ENCODE peak calls at places on chromosome 21, in six cellular contexts. F is HL-60, U is K562, B is GM12878, V is H1, S is HepG2. P is an unnamed sample.
A peak's percentile ranks its signal among the peaks of the same experiment; 100 is the strongest.

GRCh38 chr21:31173881-31174555 is 135.7 kb upstream of the KRTAP19-8 start:
- DNase-seq in F (no peak), U (peak; percentile 13), B (no peak), V (no peak), S (no peak), P (peak; percentile 76)

GRCh38 chr21:34534522-34534921 is 22.5 kb upstream of the KCNE1 start:
- DNase-seq in F (peak; percentile 54), U (no peak), B (no peak), V (no peak), S (peak; percentile 28), P (no peak)

GRCh38 chr21:16241500-16241963 is 511.8 kb downstream of the USP25 start:
- DNase-seq in F (no peak), U (no peak), B (no peak), V (peak; percentile 46), S (no peak), P (no peak)

GRCh38 chr21:39519835-39520234 is 68.1 kb downstream of the SH3BGR start:
- DNase-seq in F (no peak), U (no peak), B (no peak), V (no peak), S (no peak), P (no peak)

GRCh38 chr21:39159342-39160063 is 23.7 kb downstream of the PSMG1 start:
- DNase-seq in F (no peak), U (no peak), B (no peak), V (no peak), S (no peak), P (no peak)

GRCh38 chr21:46046471-46046870 is 51.4 kb upstream of the COL6A2 start:
- DNase-seq in F (no peak), U (no peak), B (no peak), V (no peak), S (no peak), P (no peak)

GRCh38 chr21:39079617-39080016 is 103.6 kb downstream of the PSMG1 start:
- DNase-seq in F (peak; percentile 95), U (no peak), B (no peak), V (no peak), S (peak; percentile 73), P (no peak)

GRCh38 chr21:18349468-18349867 is 54.1 kb downstream of the TMPRSS15 start:
- DNase-seq in F (no peak), U (no peak), B (no peak), V (no peak), S (no peak), P (no peak)

GRCh38 chr21:26715116-26715515 is 130.1 kb downstream of the ADAMTS1 start:
- DNase-seq in F (no peak), U (no peak), B (no peak), V (no peak), S (no peak), P (no peak)

GRCh38 chr21:40385883-40386282 is 461.1 kb downstream of the DSCAM start:
- DNase-seq in F (no peak), U (no peak), B (no peak), V (no peak), S (no peak), P (no peak)

GRCh38 chr21:31780944-31781343 is 49.0 kb upstream of the SCAF4 start:
- DNase-seq in F (no peak), U (no peak), B (no peak), V (no peak), S (peak; percentile 20), P (no peak)

GRCh38 chr21:39422468-39423241 is 22.9 kb downstream of the LCA5L start:
- DNase-seq in F (no peak), U (no peak), B (peak; percentile 41), V (no peak), S (no peak), P (no peak)

GRCh38 chr21:27477321-27477720 is 510.4 kb upstream of the ADAMTS5 start:
- DNase-seq in F (no peak), U (no peak), B (no peak), V (no peak), S (no peak), P (no peak)

GRCh38 chr21:31538821-31539220 is 120.7 kb upstream of the SOD1 start:
- DNase-seq in F (no peak), U (no peak), B (no peak), V (no peak), S (no peak), P (no peak)

GRCh38 chr21:17495680-17496079 is 17.2 kb upstream of the CXADR start:
- DNase-seq in F (no peak), U (no peak), B (no peak), V (no peak), S (peak; percentile 71), P (no peak)

GRCh38 chr21:27333091-27333490 is 366.2 kb upstream of the ADAMTS5 start:
- DNase-seq in F (no peak), U (no peak), B (no peak), V (no peak), S (no peak), P (no peak)

GRCh38 chr21:33479679-33480480 is at the start of gene TMEM50B:
- DNase-seq in F (peak; percentile 95), U (peak; percentile 100), B (peak; percentile 79), V (peak; percentile 88), S (peak; percentile 90), P (peak; percentile 98)

GRCh38 chr21:33478858-33479678 is 706 bp downstream of the TMEM50B start:
- DNase-seq in F (peak; percentile 34), U (peak; percentile 68), B (no peak), V (no peak), S (peak; percentile 10), P (peak; percentile 69)

GRCh38 chr21:33480481-33481103 is 818 bp upstream of the TMEM50B start:
- DNase-seq in F (no peak), U (no peak), B (no peak), V (no peak), S (no peak), P (no peak)

GRCh38 chr21:33478182-33478581 is 1.6 kb downstream of the TMEM50B start:
- DNase-seq in F (no peak), U (no peak), B (no peak), V (no peak), S (no peak), P (no peak)

GRCh38 chr21:33481314-33481943 is 1.7 kb upstream of the TMEM50B start:
- DNase-seq in F (no peak), U (no peak), B (no peak), V (no peak), S (no peak), P (no peak)
- TF ChIP-seq GABPA in F (no peak), U (no peak), B (no peak), V (no peak), S (no peak), P (no peak)

GRCh38 chr21:44870748-44871495 is 2.6 kb downstream of the PTTG1IP start:
- DNase-seq in F (no peak), U (no peak), B (no peak), V (no peak), S (peak; percentile 40), P (no peak)
- H3K4me3 ChIP-seq in F (no peak overlapping the region), U (no peak overlapping the region), B (peak overlapping the region; percentile 92), V (no peak overlapping the region), S (peak overlapping the region; percentile 71), P (no peak overlapping the region)

DNA sequence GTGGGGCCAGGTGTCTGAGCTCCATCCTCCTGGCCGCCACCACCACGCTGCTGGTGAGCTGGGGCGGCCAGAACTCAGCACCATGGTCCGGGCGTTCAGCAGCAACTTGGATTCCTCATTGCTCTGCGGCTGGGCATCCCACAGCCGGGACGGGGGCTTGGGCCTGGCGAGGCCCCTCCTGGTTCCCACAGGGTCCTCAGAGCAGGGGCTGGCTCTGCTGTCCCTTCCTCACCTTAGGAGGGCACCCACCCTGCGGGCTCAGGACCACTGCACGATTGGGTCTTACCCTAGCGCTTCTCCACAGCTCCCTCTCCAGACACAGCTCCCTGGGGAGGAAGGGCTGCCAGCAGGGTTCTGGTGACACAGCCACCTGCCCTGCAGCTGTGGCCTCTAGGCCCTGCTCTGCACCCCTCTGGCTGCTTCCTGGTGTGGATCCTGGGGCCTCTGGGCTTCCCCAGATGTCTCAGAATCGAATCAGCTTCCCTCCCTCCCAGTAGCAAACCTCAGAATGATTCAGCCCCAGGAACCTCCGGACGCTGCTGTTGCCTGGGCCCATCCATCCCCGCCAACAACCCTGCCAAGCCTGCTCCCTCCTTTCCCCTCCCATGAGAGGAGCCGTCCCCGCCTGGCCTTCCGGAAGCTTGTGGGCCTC is 25.0 kb downstream of the CRYAA start:
- DNase-seq in F (no peak), U (no peak), B (no peak), V (no peak), S (no peak), P (peak; percentile 38)
- TF ChIP-seq GABPA in F (no peak), U (no peak), B (no peak), V (no peak), S (no peak), P (no peak)

GRCh38 chr21:15221799-15222386 is 157.1 kb upstream of the NRIP1 start:
- DNase-seq in F (peak; percentile 57), U (no peak), B (no peak), V (peak; percentile 77), S (peak; percentile 92), P (no peak)

GRCh38 chr21:15227919-15228318 is 163.1 kb upstream of the NRIP1 start:
- DNase-seq in F (no peak), U (no peak), B (no peak), V (no peak), S (no peak), P (no peak)

GRCh38 chr21:15224346-15225086 is 159.7 kb upstream of the NRIP1 start:
- DNase-seq in F (no peak), U (no peak), B (no peak), V (no peak), S (no peak), P (no peak)

GRCh38 chr21:15219866-15220265 is 155.1 kb upstream of the NRIP1 start:
- DNase-seq in F (no peak), U (no peak), B (no peak), V (no peak), S (no peak), P (no peak)

DNA sequence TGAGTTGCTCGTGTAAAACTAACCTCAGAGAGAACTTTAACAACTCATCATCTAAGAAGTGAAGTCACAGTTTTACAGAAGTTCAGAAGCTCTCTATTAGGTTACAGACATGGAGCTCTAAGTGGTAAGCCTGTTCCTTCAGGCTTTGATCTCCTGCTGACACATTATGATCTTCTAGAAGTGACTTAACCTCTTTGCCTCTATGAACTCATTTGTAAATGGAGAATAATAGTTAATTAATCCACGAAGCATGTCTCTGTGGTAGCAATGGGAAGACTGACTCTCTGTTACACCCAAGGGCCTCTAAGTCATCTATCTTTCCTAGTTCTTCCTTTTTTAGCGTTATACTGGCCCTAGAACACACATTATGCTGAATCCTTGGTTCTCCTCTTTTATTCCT is 157.9 kb upstream of the NRIP1 start:
- DNase-seq in F (no peak), U (no peak), B (no peak), V (no peak), S (no peak), P (no peak)
- H3K4me3 ChIP-seq in F (no peak overlapping the region), U (no peak overlapping the region), B (no peak overlapping the region), V (no peak overlapping the region), S (no peak overlapping the region), P (no peak overlapping the region)

DNA sequence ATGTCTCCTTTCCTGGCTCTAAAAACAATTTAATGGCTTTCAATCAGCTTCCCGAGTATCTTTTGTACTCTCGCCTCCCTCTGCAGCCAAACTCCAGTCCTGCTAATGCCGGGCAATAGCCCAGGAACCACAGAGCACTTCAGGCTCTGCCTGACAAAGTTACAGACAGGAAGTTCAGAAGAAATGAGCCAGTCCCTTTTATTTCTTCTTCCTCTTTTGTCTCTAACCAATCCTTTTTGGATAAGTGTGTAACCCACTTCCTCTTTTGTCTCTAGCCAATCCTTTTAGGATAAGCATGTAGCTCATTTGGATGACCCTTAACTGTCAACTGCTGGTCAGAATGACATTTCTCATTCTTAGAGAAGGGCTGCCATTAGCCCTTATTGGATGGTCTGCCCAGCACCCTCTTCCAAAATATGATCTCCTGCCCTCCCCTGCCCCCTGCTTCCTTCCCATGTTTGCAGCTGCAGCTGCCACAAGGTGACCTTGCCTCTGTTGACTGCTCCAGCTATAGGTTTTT is 6.4 kb upstream of the DOP1B start:
- DNase-seq in F (peak; percentile 89), U (no peak), B (peak; percentile 42), V (no peak), S (no peak), P (no peak)
- TF ChIP-seq GABPA in F (no peak), U (peak; percentile 90), B (peak; percentile 68), V (no peak), S (no peak), P (no peak)